ENCODE peak calls at places on chromosome 20, in five cellular contexts. One of them, this sample, is unnamed.

GRCh38 chr20:58665606-58666005 is 14.5 kb downstream of the STX16 start:
- DNase-seq in vagina: no peak
- DNase-seq in GM10248: no peak
- DNase-seq in osteoblast: no peak
- DNase-seq in upper lobe of right lung: no peak
- DNase-seq in this sample: no peak

GRCh38 chr20:63085087-63085861 is 78.5 kb upstream of the BHLHE23 start:
- DNase-seq in GM10248: no peak
- DNase-seq in osteoblast: peak; percentile 72
- DNase-seq in vagina: no peak
- DNase-seq in upper lobe of right lung: peak; percentile 61
- DNase-seq in this sample: no peak

GRCh38 chr20:53579581-53580375 is 13.9 kb downstream of the ZNF217 start:
- DNase-seq in vagina: no peak
- DNase-seq in GM10248: no peak
- DNase-seq in osteoblast: no peak
- DNase-seq in upper lobe of right lung: no peak
- DNase-seq in this sample: no peak

GRCh38 chr20:237479-237878 is 10.4 kb downstream of the DEFB129 start:
- DNase-seq in GM10248: peak; percentile 34
- DNase-seq in vagina: no peak
- DNase-seq in osteoblast: no peak
- DNase-seq in upper lobe of right lung: peak; percentile 65
- DNase-seq in this sample: no peak

GRCh38 chr20:9407805-9408421 is 106.5 kb upstream of the LAMP5 start:
- DNase-seq in upper lobe of right lung: no peak
- DNase-seq in osteoblast: no peak
- DNase-seq in GM10248: peak; percentile 54
- DNase-seq in vagina: no peak
- DNase-seq in this sample: peak; percentile 42

GRCh38 chr20:64217539-64217938 is 38.0 kb upstream of the PCMTD2 start:
- DNase-seq in osteoblast: no peak
- DNase-seq in GM10248: no peak
- DNase-seq in upper lobe of right lung: no peak
- DNase-seq in vagina: no peak
- DNase-seq in this sample: no peak

GRCh38 chr20:52410182-52410647 is 218.6 kb upstream of the ZFP64 start:
- DNase-seq in vagina: no peak
- DNase-seq in osteoblast: no peak
- DNase-seq in GM10248: no peak
- DNase-seq in upper lobe of right lung: no peak
- DNase-seq in this sample: no peak

GRCh38 chr20:46215913-46216707 is 92.2 kb downstream of the CDH22 start:
- DNase-seq in GM10248: no peak
- DNase-seq in upper lobe of right lung: no peak
- DNase-seq in osteoblast: peak; percentile 95
- DNase-seq in vagina: no peak
- DNase-seq in this sample: no peak

GRCh38 chr20:62156592-62157386 is 13.2 kb downstream of the SS18L1 start:
- DNase-seq in osteoblast: peak; percentile 98
- DNase-seq in upper lobe of right lung: peak; percentile 80
- DNase-seq in GM10248: peak; percentile 84
- DNase-seq in vagina: no peak
- DNase-seq in this sample: peak; percentile 42

GRCh38 chr20:40452758-40453157 is 236.3 kb downstream of the MAFB start:
- DNase-seq in GM10248: no peak
- DNase-seq in upper lobe of right lung: no peak
- DNase-seq in vagina: no peak
- DNase-seq in osteoblast: no peak
- DNase-seq in this sample: no peak

GRCh38 chr20:10949930-10950783 is 276.4 kb upstream of the JAG1 start:
- DNase-seq in vagina: no peak
- DNase-seq in GM10248: no peak
- DNase-seq in osteoblast: no peak
- DNase-seq in upper lobe of right lung: no peak
- DNase-seq in this sample: no peak

GRCh38 chr20:21511485-21511849 is 2.4 kb downstream of the NKX2-2 start:
- DNase-seq in vagina: no peak
- DNase-seq in upper lobe of right lung: no peak
- DNase-seq in osteoblast: peak; percentile 81
- DNase-seq in GM10248: peak; percentile 15
- DNase-seq in this sample: no peak

GRCh38 chr20:50003253-50003656 is 20.5 kb downstream of the SNAI1 start:
- DNase-seq in GM10248: no peak
- DNase-seq in osteoblast: peak; percentile 84
- DNase-seq in vagina: no peak
- DNase-seq in upper lobe of right lung: no peak
- DNase-seq in this sample: no peak

GRCh38 chr20:36202891-36203338 is 33.4 kb upstream of the AAR2 start:
- DNase-seq in osteoblast: peak; percentile 97
- DNase-seq in GM10248: peak; percentile 87
- DNase-seq in upper lobe of right lung: peak; percentile 82
- DNase-seq in vagina: no peak
- DNase-seq in this sample: peak; percentile 58

GRCh38 chr20:52209154-52209571 is 17.6 kb upstream of the ZFP64 start:
- DNase-seq in GM10248: no peak
- DNase-seq in upper lobe of right lung: no peak
- DNase-seq in vagina: no peak
- DNase-seq in osteoblast: no peak
- DNase-seq in this sample: no peak

GRCh38 chr20:11473971-11474370 is 443.7 kb upstream of the BTBD3 start:
- DNase-seq in osteoblast: no peak
- DNase-seq in upper lobe of right lung: no peak
- DNase-seq in GM10248: no peak
- DNase-seq in vagina: no peak
- DNase-seq in this sample: no peak

GRCh38 chr20:10447028-10447427 is 11.9 kb downstream of the SLX4IP start:
- DNase-seq in osteoblast: peak; percentile 60
- DNase-seq in GM10248: peak; percentile 77
- DNase-seq in upper lobe of right lung: no peak
- DNase-seq in vagina: no peak
- DNase-seq in this sample: no peak

GRCh38 chr20:22586645-22587310 is 2.4 kb upstream of the FOXA2 start:
- DNase-seq in GM10248: peak; percentile 63
- DNase-seq in vagina: no peak
- DNase-seq in upper lobe of right lung: peak; percentile 87
- DNase-seq in osteoblast: no peak
- DNase-seq in this sample: peak; percentile 35

GRCh38 chr20:18979132-18979531 is 165.5 kb downstream of the SCP2D1 start:
- DNase-seq in GM10248: no peak
- DNase-seq in upper lobe of right lung: no peak
- DNase-seq in vagina: peak; percentile 34
- DNase-seq in osteoblast: no peak
- DNase-seq in this sample: no peak

GRCh38 chr20:23920936-23921335 is 41.4 kb upstream of the CST5 start:
- DNase-seq in upper lobe of right lung: no peak
- DNase-seq in GM10248: no peak
- DNase-seq in vagina: no peak
- DNase-seq in osteoblast: no peak
- DNase-seq in this sample: no peak

GRCh38 chr20:64149809-64150560 is 14.3 kb upstream of the MYT1 start:
- DNase-seq in osteoblast: no peak
- DNase-seq in vagina: no peak
- DNase-seq in GM10248: no peak
- DNase-seq in upper lobe of right lung: peak; percentile 17
- DNase-seq in this sample: no peak

GRCh38 chr20:14189794-14190402 is 147.5 kb downstream of the FLRT3 start:
- DNase-seq in upper lobe of right lung: no peak
- DNase-seq in osteoblast: no peak
- DNase-seq in vagina: no peak
- DNase-seq in GM10248: no peak
- DNase-seq in this sample: no peak

GRCh38 chr20:62761058-62761758 is 35.1 kb upstream of the MRGBP start:
- DNase-seq in GM10248: no peak
- DNase-seq in upper lobe of right lung: no peak
- DNase-seq in osteoblast: peak; percentile 81
- DNase-seq in vagina: no peak
- DNase-seq in this sample: no peak

GRCh38 chr20:36957875-36958667 is 6.6 kb upstream of the SAMHD1 start:
- DNase-seq in upper lobe of right lung: peak; percentile 16
- DNase-seq in GM10248: no peak
- DNase-seq in vagina: no peak
- DNase-seq in osteoblast: no peak
- DNase-seq in this sample: no peak

DNA sequence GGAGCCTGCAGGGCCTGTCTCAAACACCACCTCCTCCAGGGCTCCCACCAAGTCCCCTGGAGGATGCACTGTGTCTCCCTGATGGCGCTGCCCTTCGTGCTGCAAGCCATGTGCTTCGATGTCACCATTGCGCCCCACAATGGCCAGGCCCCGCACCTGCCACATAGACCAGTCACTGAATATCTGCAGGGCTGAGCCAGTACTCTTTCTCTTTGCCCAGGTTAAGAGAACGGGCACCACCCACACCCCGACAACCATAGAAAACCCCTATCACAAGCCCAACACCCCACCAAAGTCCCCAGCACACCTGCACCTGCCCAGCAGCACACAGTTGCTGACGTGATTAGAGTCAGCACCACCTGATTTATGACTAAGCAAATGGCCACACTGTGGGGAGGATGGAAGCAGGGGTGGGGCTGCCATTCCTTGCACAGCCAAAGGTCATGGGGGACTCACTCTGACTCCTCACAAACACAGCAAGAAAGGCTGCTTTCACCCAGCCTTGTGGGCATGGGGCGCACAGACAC is 104.3 kb downstream of the SLC23A2 start:
- DNase-seq in upper lobe of right lung: no peak
- DNase-seq in GM10248: peak; percentile 29
- DNase-seq in osteoblast: peak; percentile 47
- DNase-seq in vagina: no peak
- DNase-seq in this sample: no peak
- TF ChIP-seq CTCF in upper lobe of right lung: no peak
- TF ChIP-seq CTCF in GM10248: peak; percentile 13
- TF ChIP-seq CTCF in osteoblast: no peak
- TF ChIP-seq CTCF in vagina: no peak
- TF ChIP-seq CTCF in this sample: no peak

GRCh38 chr20:44886276-44886671 is 769 bp downstream of the YWHAB start:
- DNase-seq in vagina: no peak
- DNase-seq in osteoblast: no peak
- DNase-seq in upper lobe of right lung: no peak
- DNase-seq in GM10248: no peak
- DNase-seq in this sample: no peak

GRCh38 chr20:44886828-44887227 is 1.3 kb downstream of the YWHAB start:
- DNase-seq in upper lobe of right lung: no peak
- DNase-seq in osteoblast: peak; percentile 49
- DNase-seq in vagina: no peak
- DNase-seq in GM10248: no peak
- DNase-seq in this sample: no peak

GRCh38 chr20:44884907-44885391 is 556 bp upstream of the YWHAB start:
- DNase-seq in upper lobe of right lung: no peak
- DNase-seq in vagina: no peak
- DNase-seq in osteoblast: no peak
- DNase-seq in GM10248: no peak
- DNase-seq in this sample: no peak

GRCh38 chr20:44887466-44887865 is 2.0 kb downstream of the YWHAB start:
- DNase-seq in osteoblast: no peak
- DNase-seq in upper lobe of right lung: no peak
- DNase-seq in GM10248: no peak
- DNase-seq in vagina: no peak
- DNase-seq in this sample: no peak

DNA sequence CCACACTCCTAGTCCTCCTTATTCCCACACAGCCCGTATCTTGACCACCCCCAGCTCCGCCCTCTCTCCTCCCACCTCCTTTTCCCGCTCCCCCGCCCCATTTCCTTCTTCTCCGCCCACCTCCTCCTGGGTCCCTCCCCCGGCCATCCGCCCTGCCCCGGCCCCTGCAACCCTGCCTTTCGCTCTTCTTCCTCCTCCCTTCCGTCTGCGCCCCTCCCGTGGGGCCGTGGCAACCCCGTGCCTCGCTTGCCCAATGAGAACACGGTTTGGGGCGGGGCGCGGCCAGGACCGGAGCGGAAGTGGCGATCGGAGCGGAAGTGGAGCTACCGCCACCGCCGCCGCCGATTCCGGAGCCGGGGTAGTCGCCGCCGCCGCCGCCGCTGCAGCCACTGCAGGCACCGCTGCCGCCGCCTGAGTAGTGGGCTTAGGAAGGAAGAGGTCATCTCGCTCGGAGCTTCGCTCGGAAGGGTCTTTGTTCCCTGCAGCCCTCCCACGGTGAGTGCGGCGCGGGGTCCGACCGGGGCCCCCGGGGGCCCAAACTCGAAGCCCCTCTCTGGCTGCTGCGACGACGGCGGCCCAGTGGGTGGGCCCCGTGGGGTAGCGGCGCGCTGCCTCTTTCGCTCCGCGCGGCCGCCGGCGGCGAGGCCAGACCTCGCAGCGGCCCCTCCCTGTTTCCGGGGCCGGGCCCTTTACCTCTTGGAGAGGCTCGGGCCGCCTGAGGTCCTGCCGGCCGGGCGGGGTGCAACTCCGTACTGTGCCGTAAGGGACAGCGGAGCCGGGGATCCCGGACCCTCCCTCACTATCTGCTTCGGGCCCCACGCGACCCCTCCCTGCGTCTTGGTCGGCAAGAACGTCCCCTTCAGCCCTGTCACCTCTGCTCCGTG is at the start of gene YWHAB:
- DNase-seq in vagina: no peak
- DNase-seq in upper lobe of right lung: peak; percentile 100
- DNase-seq in GM10248: peak; percentile 98
- DNase-seq in osteoblast: peak; percentile 99
- DNase-seq in this sample: peak; percentile 95
- TF ChIP-seq CTCF in vagina: no peak
- TF ChIP-seq CTCF in upper lobe of right lung: peak; percentile 25
- TF ChIP-seq CTCF in GM10248: no peak
- TF ChIP-seq CTCF in osteoblast: no peak
- TF ChIP-seq CTCF in this sample: no peak

GRCh38 chr20:25696384-25697131 is at the start of gene ZNF337:
- DNase-seq in GM10248: peak; percentile 95
- DNase-seq in vagina: peak; percentile 96
- DNase-seq in osteoblast: peak; percentile 97
- DNase-seq in upper lobe of right lung: peak; percentile 97
- DNase-seq in this sample: peak; percentile 86
- TF ChIP-seq CTCF in GM10248: peak; percentile 33
- TF ChIP-seq CTCF in vagina: no peak
- TF ChIP-seq CTCF in osteoblast: no peak
- TF ChIP-seq CTCF in upper lobe of right lung: peak; percentile 14
- TF ChIP-seq CTCF in this sample: no peak

DNA sequence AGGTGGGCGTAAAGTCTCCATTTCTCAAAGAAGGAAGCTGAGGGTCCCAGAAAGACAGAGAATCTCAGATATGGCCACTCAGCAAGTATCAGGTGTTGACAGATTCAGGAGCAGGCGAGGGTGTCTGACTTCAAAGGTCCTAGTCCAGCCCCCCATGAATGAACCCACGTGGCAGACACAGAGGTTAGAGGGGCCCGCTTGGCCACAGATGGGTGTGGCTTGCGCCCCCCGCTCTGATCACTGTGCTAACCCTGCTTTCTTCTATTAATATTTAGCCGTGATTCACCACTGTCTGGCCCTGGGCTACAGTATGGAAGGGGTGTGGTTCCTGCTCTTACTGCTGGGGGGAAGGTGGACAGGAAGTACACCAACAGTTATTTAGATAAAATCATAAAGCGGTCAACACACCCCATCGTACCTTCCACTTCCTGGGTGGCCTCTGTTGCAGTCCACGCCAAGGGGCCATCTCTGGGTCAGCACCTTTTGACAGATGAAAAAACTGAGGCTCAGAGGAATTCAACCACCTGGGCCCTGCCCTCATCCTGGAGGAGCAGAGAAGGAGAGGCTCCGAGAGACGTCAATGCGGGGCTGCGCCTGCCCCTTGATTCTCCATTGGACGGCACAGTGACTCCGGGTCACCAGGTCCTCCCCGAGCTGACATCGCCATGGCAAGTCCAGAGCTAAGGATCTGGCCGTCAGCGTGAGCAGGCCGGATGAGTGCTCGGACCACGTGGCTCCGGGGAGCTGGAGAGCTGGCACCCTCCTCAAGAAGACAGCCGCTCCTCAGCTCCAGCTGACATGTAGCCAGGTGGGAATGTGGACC is 206.3 kb downstream of the PREX1 start:
- DNase-seq in vagina: no peak
- DNase-seq in osteoblast: peak; percentile 93
- DNase-seq in GM10248: peak; percentile 39
- DNase-seq in upper lobe of right lung: peak; percentile 61
- DNase-seq in this sample: no peak
- TF ChIP-seq CTCF in vagina: no peak
- TF ChIP-seq CTCF in osteoblast: no peak
- TF ChIP-seq CTCF in GM10248: peak; percentile 32
- TF ChIP-seq CTCF in upper lobe of right lung: no peak
- TF ChIP-seq CTCF in this sample: no peak

This sample was measured in omental fat pad.